ENCODE peak calls at places on chromosome 2, in four cellular contexts. E is omental fat pad, S is B cell, C is NCI-H1105 treated with DMSO at 0.1 percent for 48 hours. R is an unnamed sample.

GRCh38 chr2:106582431-106583143 is 95.4 kb downstream of the CD8B2 start:
- DNase-seq in E (peak; percentile 42), S (peak; percentile 86), C (peak; percentile 72), R (peak; percentile 68)

GRCh38 chr2:37355735-37356134 is 11.3 kb downstream of the QPCT start:
- DNase-seq in E (no peak), S (no peak), C (no peak), R (no peak)

GRCh38 chr2:112977559-112978056 is at the start of gene IL36G:
- DNase-seq in E (no peak), S (no peak), C (no peak), R (no peak)

GRCh38 chr2:3741867-3742602 is 38.7 kb downstream of the DCDC2C start:
- DNase-seq in E (no peak), S (no peak), C (no peak), R (no peak)

GRCh38 chr2:121595012-121595891 is 54.0 kb downstream of the CLASP1 start:
- DNase-seq in E (no peak), S (no peak), C (peak; percentile 80), R (no peak)

GRCh38 chr2:223215136-223215535 is 163.1 kb downstream of the KCNE4 start:
- DNase-seq in E (no peak), S (no peak), C (no peak), R (no peak)

GRCh38 chr2:75801234-75801982 is 90.7 kb upstream of the GCFC2 start:
- DNase-seq in E (no peak), S (no peak), C (no peak), R (no peak)

GRCh38 chr2:110677080-110677479 is 783 bp downstream of the BUB1 start:
- DNase-seq in E (no peak), S (no peak), C (no peak), R (no peak)

GRCh38 chr2:231393149-231394131 is 2.1 kb upstream of the B3GNT7 start:
- DNase-seq in E (no peak), S (peak; percentile 89), C (no peak), R (no peak)

R was measured in NCI-H1092 treated with DMSO at 0.1 percent for 48 hours.